ENCODE peak calls at places on chromosomes 16 and 17, in five cellular contexts. I is substantia nigra, E is NCI-H82, D is posterior vena cava, H is fibroblast of the conjunctiva. X is an unnamed sample.

GRCh38 chr17:2564876-2565275 is 28.6 kb upstream of the PAFAH1B1 start:
- DNase-seq in D (no peak), I (no peak), E (no peak), H (no peak), X (no peak)

GRCh38 chr17:2487306-2487705 is 24.4 kb downstream of the METTL16 start:
- DNase-seq in I (no peak), E (no peak), H (no peak), D (no peak), X (no peak)

GRCh38 chr17:81459224-81459623 is 53.4 kb downstream of the ACTG1 start:
- DNase-seq in H (no peak), E (no peak), I (no peak), D (no peak), X (peak)

GRCh38 chr16:70693231-70693671 is 7.4 kb upstream of the MTSS2 start:
- DNase-seq in E (no peak), H (no peak), D (no peak), I (no peak), X (no peak)

GRCh38 chr17:10657866-10658265 is 757 bp upstream of the MYH3 start:
- DNase-seq in D (no peak), H (no peak), I (no peak), E (peak), X (no peak)

GRCh38 chr17:63932008-63932561 is at the start of gene CD79B:
- DNase-seq in E (no peak), I (no peak), D (no peak), H (no peak), X (peak)

GRCh38 chr17:79615926-79616325 is 5.1 kb upstream of the RBFOX3 start:
- DNase-seq in E (no peak), H (no peak), D (peak), I (no peak), X (peak)

GRCh38 chr17:42199411-42200011 is 5.2 kb upstream of the GHDC start:
- DNase-seq in E (no peak), I (no peak), H (no peak), D (no peak), X (no peak)